ENCODE peak calls at places on chromosomes 11 and 22, in ten cellular contexts. One of them, this sample, is unnamed.

GRCh38 chr11:120182790-120183491 is 27.9 kb upstream of the OAF start:
- DNase-seq in body of pancreas: peak; percentile 77
- DNase-seq in endothelial cell: peak; percentile 65
- DNase-seq in CD4-positive, alpha-beta T cell: no peak
- DNase-seq in breast epithelium: peak; percentile 18
- DNase-seq in activated naive CD4-positive, alpha-beta T cell treated with Interleukin-2 at 50 U/mL for 16 hours: no peak
- DNase-seq in hypothalamus: peak; percentile 32
- DNase-seq in uterus: no peak
- DNase-seq in stimulated activated CD4-positive, alpha-beta T cell treated with anti-CD3 and anti-CD28 coated beads, Interleukin-1b, Interleukin-23, amount 100 ng/mL, for 1 hour: no peak
- DNase-seq in fibroblast of villous mesenchyme: no peak
- DNase-seq in this sample: no peak

GRCh38 chr11:58394195-58394594 is 12.5 kb downstream of the OR5B3 start:
- DNase-seq in endothelial cell: no peak
- DNase-seq in body of pancreas: no peak
- DNase-seq in hypothalamus: no peak
- DNase-seq in activated naive CD4-positive, alpha-beta T cell treated with Interleukin-2 at 50 U/mL for 16 hours: no peak
- DNase-seq in CD4-positive, alpha-beta T cell: no peak
- DNase-seq in uterus: no peak
- DNase-seq in breast epithelium: no peak
- DNase-seq in fibroblast of villous mesenchyme: peak; percentile 48
- DNase-seq in stimulated activated CD4-positive, alpha-beta T cell treated with anti-CD3 and anti-CD28 coated beads, Interleukin-1b, Interleukin-23, amount 100 ng/mL, for 1 hour: no peak
- DNase-seq in this sample: no peak

GRCh38 chr11:75323609-75324008 is 27.9 kb downstream of the ARRB1 start:
- DNase-seq in fibroblast of villous mesenchyme: no peak
- DNase-seq in uterus: no peak
- DNase-seq in stimulated activated CD4-positive, alpha-beta T cell treated with anti-CD3 and anti-CD28 coated beads, Interleukin-1b, Interleukin-23, amount 100 ng/mL, for 1 hour: no peak
- DNase-seq in endothelial cell: no peak
- DNase-seq in breast epithelium: no peak
- DNase-seq in activated naive CD4-positive, alpha-beta T cell treated with Interleukin-2 at 50 U/mL for 16 hours: no peak
- DNase-seq in CD4-positive, alpha-beta T cell: no peak
- DNase-seq in hypothalamus: no peak
- DNase-seq in body of pancreas: peak; percentile 50
- DNase-seq in this sample: no peak

GRCh38 chr11:121839821-121840220 is 276.2 kb downstream of the BLID start:
- DNase-seq in uterus: no peak
- DNase-seq in activated naive CD4-positive, alpha-beta T cell treated with Interleukin-2 at 50 U/mL for 16 hours: no peak
- DNase-seq in endothelial cell: no peak
- DNase-seq in body of pancreas: no peak
- DNase-seq in stimulated activated CD4-positive, alpha-beta T cell treated with anti-CD3 and anti-CD28 coated beads, Interleukin-1b, Interleukin-23, amount 100 ng/mL, for 1 hour: no peak
- DNase-seq in hypothalamus: no peak
- DNase-seq in CD4-positive, alpha-beta T cell: no peak
- DNase-seq in breast epithelium: no peak
- DNase-seq in fibroblast of villous mesenchyme: no peak
- DNase-seq in this sample: no peak

GRCh38 chr22:36659762-36660509 is 43.6 kb downstream of the CACNG2 start:
- DNase-seq in stimulated activated CD4-positive, alpha-beta T cell treated with anti-CD3 and anti-CD28 coated beads, Interleukin-1b, Interleukin-23, amount 100 ng/mL, for 1 hour: no peak
- DNase-seq in activated naive CD4-positive, alpha-beta T cell treated with Interleukin-2 at 50 U/mL for 16 hours: peak; percentile 10
- DNase-seq in endothelial cell: no peak
- DNase-seq in uterus: peak; percentile 77
- DNase-seq in CD4-positive, alpha-beta T cell: no peak
- DNase-seq in breast epithelium: peak; percentile 91
- DNase-seq in hypothalamus: peak; percentile 89
- DNase-seq in fibroblast of villous mesenchyme: peak; percentile 85
- DNase-seq in body of pancreas: peak; percentile 86
- DNase-seq in this sample: peak; percentile 91

GRCh38 chr22:46056169-46057041 is 79.4 kb upstream of the WNT7B start:
- DNase-seq in body of pancreas: peak; percentile 49
- DNase-seq in endothelial cell: no peak
- DNase-seq in activated naive CD4-positive, alpha-beta T cell treated with Interleukin-2 at 50 U/mL for 16 hours: no peak
- DNase-seq in stimulated activated CD4-positive, alpha-beta T cell treated with anti-CD3 and anti-CD28 coated beads, Interleukin-1b, Interleukin-23, amount 100 ng/mL, for 1 hour: no peak
- DNase-seq in CD4-positive, alpha-beta T cell: no peak
- DNase-seq in breast epithelium: peak; percentile 34
- DNase-seq in uterus: peak; percentile 43
- DNase-seq in fibroblast of villous mesenchyme: peak; percentile 68
- DNase-seq in hypothalamus: peak; percentile 95
- DNase-seq in this sample: peak; percentile 70

GRCh38 chr11:69963533-69964246 is 114.4 kb upstream of the ANO1 start:
- DNase-seq in hypothalamus: no peak
- DNase-seq in stimulated activated CD4-positive, alpha-beta T cell treated with anti-CD3 and anti-CD28 coated beads, Interleukin-1b, Interleukin-23, amount 100 ng/mL, for 1 hour: no peak
- DNase-seq in body of pancreas: no peak
- DNase-seq in uterus: no peak
- DNase-seq in endothelial cell: no peak
- DNase-seq in activated naive CD4-positive, alpha-beta T cell treated with Interleukin-2 at 50 U/mL for 16 hours: no peak
- DNase-seq in fibroblast of villous mesenchyme: no peak
- DNase-seq in CD4-positive, alpha-beta T cell: no peak
- DNase-seq in breast epithelium: no peak
- DNase-seq in this sample: no peak

GRCh38 chr11:19953909-19954308 is 206.4 kb downstream of the DBX1 start:
- DNase-seq in breast epithelium: no peak
- DNase-seq in fibroblast of villous mesenchyme: peak; percentile 73
- DNase-seq in stimulated activated CD4-positive, alpha-beta T cell treated with anti-CD3 and anti-CD28 coated beads, Interleukin-1b, Interleukin-23, amount 100 ng/mL, for 1 hour: no peak
- DNase-seq in activated naive CD4-positive, alpha-beta T cell treated with Interleukin-2 at 50 U/mL for 16 hours: no peak
- DNase-seq in CD4-positive, alpha-beta T cell: no peak
- DNase-seq in body of pancreas: no peak
- DNase-seq in uterus: no peak
- DNase-seq in endothelial cell: peak; percentile 19
- DNase-seq in hypothalamus: peak; percentile 34
- DNase-seq in this sample: no peak

GRCh38 chr11:104846216-104846615 is 52.0 kb downstream of the CASP12 start:
- DNase-seq in body of pancreas: no peak
- DNase-seq in CD4-positive, alpha-beta T cell: no peak
- DNase-seq in breast epithelium: no peak
- DNase-seq in fibroblast of villous mesenchyme: no peak
- DNase-seq in activated naive CD4-positive, alpha-beta T cell treated with Interleukin-2 at 50 U/mL for 16 hours: no peak
- DNase-seq in uterus: no peak
- DNase-seq in hypothalamus: peak; percentile 37
- DNase-seq in stimulated activated CD4-positive, alpha-beta T cell treated with anti-CD3 and anti-CD28 coated beads, Interleukin-1b, Interleukin-23, amount 100 ng/mL, for 1 hour: no peak
- DNase-seq in endothelial cell: no peak
- DNase-seq in this sample: no peak

GRCh38 chr22:24209016-24209415 is 27.7 kb downstream of the SUSD2 start:
- DNase-seq in body of pancreas: no peak
- DNase-seq in stimulated activated CD4-positive, alpha-beta T cell treated with anti-CD3 and anti-CD28 coated beads, Interleukin-1b, Interleukin-23, amount 100 ng/mL, for 1 hour: no peak
- DNase-seq in breast epithelium: no peak
- DNase-seq in fibroblast of villous mesenchyme: peak; percentile 27
- DNase-seq in CD4-positive, alpha-beta T cell: no peak
- DNase-seq in endothelial cell: no peak
- DNase-seq in activated naive CD4-positive, alpha-beta T cell treated with Interleukin-2 at 50 U/mL for 16 hours: no peak
- DNase-seq in hypothalamus: no peak
- DNase-seq in uterus: no peak
- DNase-seq in this sample: no peak

GRCh38 chr11:47186076-47186936 is at the start of gene PACSIN3:
- DNase-seq in body of pancreas: peak; percentile 67
- DNase-seq in stimulated activated CD4-positive, alpha-beta T cell treated with anti-CD3 and anti-CD28 coated beads, Interleukin-1b, Interleukin-23, amount 100 ng/mL, for 1 hour: no peak
- DNase-seq in hypothalamus: peak; percentile 61
- DNase-seq in activated naive CD4-positive, alpha-beta T cell treated with Interleukin-2 at 50 U/mL for 16 hours: peak; percentile 52
- DNase-seq in breast epithelium: no peak
- DNase-seq in CD4-positive, alpha-beta T cell: no peak
- DNase-seq in fibroblast of villous mesenchyme: peak; percentile 52
- DNase-seq in endothelial cell: peak; percentile 63
- DNase-seq in uterus: peak; percentile 66
- DNase-seq in this sample: no peak

GRCh38 chr11:86157797-86158378 is 86.7 kb upstream of the EED start:
- DNase-seq in body of pancreas: no peak
- DNase-seq in activated naive CD4-positive, alpha-beta T cell treated with Interleukin-2 at 50 U/mL for 16 hours: no peak
- DNase-seq in endothelial cell: no peak
- DNase-seq in stimulated activated CD4-positive, alpha-beta T cell treated with anti-CD3 and anti-CD28 coated beads, Interleukin-1b, Interleukin-23, amount 100 ng/mL, for 1 hour: no peak
- DNase-seq in fibroblast of villous mesenchyme: no peak
- DNase-seq in uterus: no peak
- DNase-seq in breast epithelium: no peak
- DNase-seq in hypothalamus: no peak
- DNase-seq in CD4-positive, alpha-beta T cell: no peak
- DNase-seq in this sample: no peak

GRCh38 chr11:76604652-76605241 is 65.8 kb downstream of the LRRC32 start:
- DNase-seq in endothelial cell: no peak
- DNase-seq in breast epithelium: peak; percentile 19
- DNase-seq in fibroblast of villous mesenchyme: peak; percentile 87
- DNase-seq in activated naive CD4-positive, alpha-beta T cell treated with Interleukin-2 at 50 U/mL for 16 hours: no peak
- DNase-seq in uterus: peak; percentile 49
- DNase-seq in stimulated activated CD4-positive, alpha-beta T cell treated with anti-CD3 and anti-CD28 coated beads, Interleukin-1b, Interleukin-23, amount 100 ng/mL, for 1 hour: no peak
- DNase-seq in CD4-positive, alpha-beta T cell: no peak
- DNase-seq in body of pancreas: peak; percentile 73
- DNase-seq in hypothalamus: no peak
- DNase-seq in this sample: no peak

GRCh38 chr22:20624161-20624616 is 116.8 kb downstream of the MED15 start:
- DNase-seq in hypothalamus: no peak
- DNase-seq in activated naive CD4-positive, alpha-beta T cell treated with Interleukin-2 at 50 U/mL for 16 hours: peak; percentile 39
- DNase-seq in endothelial cell: no peak
- DNase-seq in breast epithelium: no peak
- DNase-seq in uterus: no peak
- DNase-seq in fibroblast of villous mesenchyme: no peak
- DNase-seq in CD4-positive, alpha-beta T cell: no peak
- DNase-seq in body of pancreas: no peak
- DNase-seq in stimulated activated CD4-positive, alpha-beta T cell treated with anti-CD3 and anti-CD28 coated beads, Interleukin-1b, Interleukin-23, amount 100 ng/mL, for 1 hour: no peak
- DNase-seq in this sample: no peak

GRCh38 chr11:46380340-46381045 is 976 bp upstream of the MDK start:
- DNase-seq in body of pancreas: peak; percentile 64
- DNase-seq in stimulated activated CD4-positive, alpha-beta T cell treated with anti-CD3 and anti-CD28 coated beads, Interleukin-1b, Interleukin-23, amount 100 ng/mL, for 1 hour: peak; percentile 51
- DNase-seq in fibroblast of villous mesenchyme: peak; percentile 75
- DNase-seq in uterus: peak; percentile 69
- DNase-seq in activated naive CD4-positive, alpha-beta T cell treated with Interleukin-2 at 50 U/mL for 16 hours: peak; percentile 75
- DNase-seq in endothelial cell: peak; percentile 75
- DNase-seq in hypothalamus: peak; percentile 59
- DNase-seq in breast epithelium: peak; percentile 56
- DNase-seq in CD4-positive, alpha-beta T cell: peak; percentile 41
- DNase-seq in this sample: no peak

GRCh38 chr11:65314501-65315203 is at the start of gene CDC42EP2:
- DNase-seq in fibroblast of villous mesenchyme: peak; percentile 88
- DNase-seq in uterus: peak; percentile 93
- DNase-seq in activated naive CD4-positive, alpha-beta T cell treated with Interleukin-2 at 50 U/mL for 16 hours: peak; percentile 76
- DNase-seq in CD4-positive, alpha-beta T cell: peak; percentile 35
- DNase-seq in hypothalamus: peak; percentile 90
- DNase-seq in stimulated activated CD4-positive, alpha-beta T cell treated with anti-CD3 and anti-CD28 coated beads, Interleukin-1b, Interleukin-23, amount 100 ng/mL, for 1 hour: peak; percentile 64
- DNase-seq in endothelial cell: peak; percentile 91
- DNase-seq in body of pancreas: peak; percentile 90
- DNase-seq in breast epithelium: peak; percentile 66
- DNase-seq in this sample: peak; percentile 94

This sample was measured in ascending aorta.